ENCODE peak calls at places on chromosomes 11 and 22, in four cellular contexts. Q is CD8-positive, alpha-beta memory T cell; Y is heart right ventricle; D is A549. U is an unnamed sample.

GRCh38 chr11:117384045-117384444 is 56.4 kb downstream of the CEP164 start:
- DNase-seq in D (peak; percentile 23), Q (no peak), Y (no peak), U (no peak)

GRCh38 chr11:30106222-30106621 is 89.4 kb upstream of the KCNA4 start:
- DNase-seq in Q (no peak), Y (no peak), D (no peak), U (no peak)

GRCh38 chr11:65353900-65354264 is 669 bp upstream of the TIGD3 start:
- DNase-seq in Y (no peak), Q (no peak), D (no peak), U (no peak)

GRCh38 chr11:116472661-116473060 is 300.1 kb downstream of the BUD13 start:
- DNase-seq in Q (no peak), D (no peak), Y (no peak), U (no peak)

GRCh38 chr11:91170711-91171110 is 947.9 kb upstream of the CHORDC1 start:
- DNase-seq in D (no peak), Y (no peak), Q (no peak), U (no peak)

GRCh38 chr11:124329787-124330478 is 9.9 kb upstream of the OR8D2 start:
- DNase-seq in Y (no peak), Q (no peak), D (no peak), U (no peak)

GRCh38 chr11:47609675-47610074 is 15.5 kb upstream of the C1QTNF4 start:
- DNase-seq in Q (no peak), D (no peak), Y (no peak), U (no peak)

GRCh38 chr11:132177106-132177505 is 806.7 kb downstream of the NTM start:
- DNase-seq in Q (no peak), D (no peak), Y (no peak), U (no peak)

GRCh38 chr11:17991799-17992433 is 20.9 kb downstream of the SERGEF start:
- DNase-seq in Q (peak; percentile 29), Y (no peak), D (peak; percentile 70), U (peak; percentile 47)

GRCh38 chr22:24053481-24054226 is 42.5 kb downstream of the CABIN1 start:
- DNase-seq in D (no peak), Q (no peak), Y (no peak), U (no peak)

GRCh38 chr11:9206496-9206895 is 58.7 kb downstream of the DENND5A start:
- DNase-seq in Q (no peak), Y (no peak), D (no peak), U (no peak)

GRCh38 chr22:29030618-29031235 is 30.9 kb downstream of the C22orf31 start:
- DNase-seq in Q (no peak), D (peak; percentile 82), Y (peak; percentile 71), U (no peak)

GRCh38 chr11:130180491-130180890 is 20.9 kb downstream of the ST14 start:
- DNase-seq in Y (no peak), Q (no peak), D (no peak), U (no peak)

GRCh38 chr11:75428989-75429640 is 3.9 kb downstream of the KLHL35 start:
- DNase-seq in Q (no peak), D (no peak), Y (no peak), U (no peak)

GRCh38 chr11:122173074-122173450 is 57.0 kb upstream of the BLID start:
- DNase-seq in Y (no peak), Q (no peak), D (no peak), U (no peak)

GRCh38 chr11:112922606-112923005 is 38.6 kb upstream of the NCAM1 start:
- DNase-seq in D (no peak), Q (no peak), Y (no peak), U (no peak)
- H3K4me3 ChIP-seq in D (no peak overlapping the region), Q (no peak overlapping the region), Y (no peak overlapping the region), U (no peak overlapping the region)

DNA sequence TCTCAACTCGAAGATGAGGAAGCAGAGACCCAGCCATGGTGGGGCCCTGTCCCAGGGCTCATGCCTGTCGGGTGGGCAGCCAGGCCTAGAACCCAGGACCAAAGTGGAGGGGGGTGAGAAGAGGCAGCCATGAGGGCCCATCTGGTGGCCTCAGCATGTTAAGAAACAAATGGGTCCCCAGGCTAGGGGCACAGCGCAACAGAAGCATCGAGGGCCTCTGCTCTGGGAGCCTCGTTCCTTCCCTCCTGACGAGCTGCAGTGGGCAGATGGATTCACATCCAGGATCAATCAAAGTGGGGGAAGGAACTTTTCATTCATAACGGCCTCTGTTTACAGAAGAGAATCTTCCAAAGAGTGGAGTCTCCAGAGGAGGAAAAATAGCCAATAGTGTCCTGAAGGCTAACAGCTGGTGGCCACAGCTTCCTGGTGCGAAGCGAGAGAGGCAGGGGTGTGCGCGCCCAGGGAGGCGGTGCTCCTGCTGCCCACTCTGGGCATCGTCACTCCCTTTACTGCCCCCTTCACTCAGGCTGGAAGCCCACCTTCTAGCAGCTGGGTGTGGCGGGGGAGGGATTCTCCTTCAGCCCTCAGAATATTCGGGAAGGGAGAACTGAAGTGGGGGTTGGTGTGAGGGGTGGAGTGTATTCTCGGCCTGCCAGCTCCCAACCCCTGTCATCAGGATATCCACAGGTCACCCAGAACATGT is 4.3 kb downstream of the CBX7 start:
- DNase-seq in Y (no peak), D (no peak), Q (no peak), U (no peak)
- H3K4me1 ChIP-seq in Y (peaks cover 48% of the 10 kb centered on the region), D (peaks cover 17% of the 10 kb centered on the region), Q (peaks cover 73% of the 10 kb centered on the region), U (peaks cover 63% of the 10 kb centered on the region)

DNA sequence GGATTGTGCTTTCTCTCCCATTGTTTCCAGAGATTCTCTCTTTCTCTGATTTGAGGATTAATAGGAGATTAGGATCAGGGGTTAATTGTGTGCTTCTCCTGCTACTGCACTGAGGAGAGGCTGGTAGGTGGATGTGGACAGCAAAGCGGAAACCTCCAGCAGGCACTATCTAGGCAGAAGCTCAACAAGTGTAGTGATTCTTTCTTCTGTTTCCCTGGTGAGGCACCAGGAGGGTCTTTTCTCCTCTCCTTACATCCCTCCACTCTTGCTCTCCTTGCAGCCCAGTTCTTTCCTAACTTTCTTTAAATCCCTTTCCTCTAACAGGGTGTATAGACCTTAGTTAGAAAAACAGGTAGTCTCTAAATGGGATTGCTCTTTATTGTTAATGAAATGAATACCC is 1.9 kb upstream of the ZBTB16 start:
- DNase-seq in D (no peak), Y (no peak), Q (no peak), U (no peak)
- H3K9me3 ChIP-seq in D (no peaks in the 10 kb centered on the region), Y (no peaks in the 10 kb centered on the region), Q (no peaks in the 10 kb centered on the region), U (no peaks in the 10 kb centered on the region)

GRCh38 chr22:35479359-35479758 is 61.3 kb upstream of the RASD2 start:
- DNase-seq in Y (no peak), D (no peak), Q (no peak), U (no peak)

GRCh38 chr22:35480143-35480542 is 60.5 kb upstream of the RASD2 start:
- DNase-seq in Y (peak; percentile 51), D (no peak), Q (no peak), U (no peak)

GRCh38 chr22:35482311-35482710 is 58.3 kb upstream of the RASD2 start:
- DNase-seq in D (no peak), Q (no peak), Y (no peak), U (no peak)

GRCh38 chr22:35482974-35483373 is 57.7 kb upstream of the RASD2 start:
- DNase-seq in Q (no peak), D (no peak), Y (no peak), U (no peak)

GRCh38 chr22:35480627-35481565 is 59.7 kb upstream of the RASD2 start:
- DNase-seq in Y (no peak), D (peak; percentile 25), Q (no peak), U (no peak)
- H3K4me3 ChIP-seq in Y (no peak overlapping the region), D (no peak overlapping the region), Q (no peak overlapping the region), U (no peak overlapping the region)

DNA sequence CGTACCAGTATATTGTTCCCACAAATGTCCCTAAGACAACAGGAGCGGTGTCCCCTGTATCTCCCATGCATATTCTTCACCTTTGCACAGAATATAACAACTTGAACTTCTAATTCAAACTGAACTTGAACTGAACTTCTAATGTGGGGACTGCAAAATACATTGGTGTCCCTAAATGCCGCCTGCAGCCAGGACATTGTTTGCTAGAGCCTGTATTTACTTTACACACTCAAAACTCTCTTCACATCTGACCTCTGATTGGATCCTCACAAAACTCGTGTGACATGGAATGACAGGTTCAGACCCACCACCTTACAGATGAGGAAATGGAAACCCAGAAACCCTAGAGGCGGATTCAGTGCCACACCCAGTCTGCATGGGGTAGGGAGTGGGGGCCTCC is 6.4 kb downstream of the CPT1A start:
- DNase-seq in Q (no peak), Y (no peak), D (no peak), U (no peak)
- H3K4me1 ChIP-seq in Q (peaks cover 49% of the 10 kb centered on the region), Y (peaks cover 81% of the 10 kb centered on the region), D (peaks cover 33% of the 10 kb centered on the region), U (peaks cover 42% of the 10 kb centered on the region)

DNA sequence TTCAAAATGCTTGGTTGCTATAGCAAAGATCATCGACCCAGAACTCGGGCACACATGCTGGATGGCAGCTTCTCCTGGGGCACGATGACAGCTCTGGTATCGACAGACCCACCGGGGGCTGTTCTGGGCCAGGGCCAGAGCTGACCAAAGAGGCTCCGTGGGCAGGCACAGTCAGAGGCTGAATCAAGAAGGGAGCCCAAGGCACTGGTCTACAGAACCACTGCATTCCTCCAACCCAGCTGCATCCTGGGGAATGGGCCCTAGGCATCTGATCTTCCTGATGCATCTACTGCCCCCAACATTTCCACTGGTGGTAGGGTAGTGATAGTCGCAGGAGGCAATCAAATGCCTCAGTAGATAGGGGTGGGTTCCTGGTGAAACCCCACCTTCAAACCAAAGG is 470.3 kb downstream of the TBC1D22A start:
- DNase-seq in D (no peak), Y (no peak), Q (no peak), U (no peak)
- H3K9me3 ChIP-seq in D (no peaks in the 10 kb centered on the region), Y (peaks cover 5% of the 10 kb centered on the region), Q (no peaks in the 10 kb centered on the region), U (no peaks in the 10 kb centered on the region)

GRCh38 chr22:42769238-42769573 is 48.5 kb upstream of the A4GALT start:
- DNase-seq in Y (no peak), D (no peak), Q (no peak), U (no peak)

GRCh38 chr22:42770941-42771647 is 50.4 kb upstream of the A4GALT start:
- DNase-seq in Y (no peak), D (no peak), Q (no peak), U (no peak)

GRCh38 chr22:42769574-42770447 is 49.1 kb upstream of the A4GALT start:
- DNase-seq in Q (no peak), Y (peak; percentile 65), D (peak; percentile 51), U (no peak)

GRCh38 chr22:42768385-42769035 is 47.8 kb upstream of the A4GALT start:
- DNase-seq in Q (no peak), D (no peak), Y (no peak), U (no peak)

DNA sequence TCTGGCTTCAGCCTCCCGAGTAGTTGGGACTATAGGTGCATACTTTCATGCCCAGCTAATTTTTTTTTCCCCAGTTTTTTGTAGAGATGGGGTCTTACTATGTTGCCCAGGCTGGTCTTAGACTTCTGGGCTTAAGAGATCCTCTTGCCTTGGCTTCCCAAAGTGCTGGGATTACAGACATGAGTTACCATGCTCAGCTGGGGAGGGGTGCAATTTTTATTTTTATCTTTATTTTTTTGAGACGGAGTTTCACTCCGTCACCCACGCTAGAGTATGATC is 49.7 kb upstream of the A4GALT start:
- DNase-seq in Y (no peak), D (no peak), Q (no peak), U (no peak)
- H3K4me3 ChIP-seq in Y (no peak overlapping the region), D (no peak overlapping the region), Q (no peak overlapping the region), U (no peak overlapping the region)

DNA sequence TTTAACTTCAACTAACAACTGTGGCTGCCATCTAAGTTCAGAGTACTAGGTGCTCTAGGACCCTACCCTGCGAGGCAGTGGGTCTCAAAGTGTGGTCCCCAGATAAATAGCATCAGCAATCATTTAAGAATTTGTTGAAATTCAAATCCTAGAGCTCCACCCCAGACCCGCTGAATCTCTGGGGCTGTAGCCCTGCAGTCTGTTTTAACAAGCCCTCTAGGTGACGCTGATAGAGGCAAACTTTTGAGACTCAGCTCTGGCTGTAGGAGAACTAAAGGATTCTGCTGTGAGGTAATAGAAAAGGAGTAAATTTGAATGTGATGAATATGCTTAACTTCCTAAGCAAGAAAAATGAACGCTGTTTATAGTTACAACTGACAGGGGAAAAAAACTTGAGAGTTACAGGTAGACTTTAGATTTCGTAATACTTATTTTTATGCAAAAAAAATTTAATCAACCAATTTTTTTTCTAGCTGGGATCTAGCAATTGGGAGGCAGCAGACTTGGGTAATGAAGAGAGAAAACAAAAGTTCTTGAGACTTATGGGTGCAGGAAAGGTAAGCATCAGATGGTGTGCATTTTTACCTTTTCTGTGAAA is 5.8 kb downstream of the C11orf58 start:
- DNase-seq in Y (no peak), Q (no peak), D (no peak), U (no peak)
- H3K4me1 ChIP-seq in Y (peaks cover 24% of the 10 kb centered on the region), Q (peaks cover 50% of the 10 kb centered on the region), D (peaks cover 18% of the 10 kb centered on the region), U (peaks cover 56% of the 10 kb centered on the region)

U was measured in CD8-positive, alpha-beta T cell.